ENCODE peak calls at places on chromosomes 7 and 10, in nine cellular contexts. A is H7; C is OCI-M1; R is NCI-H2081 treated with DMSO at 0.1 percent for 48 hours; E is foreskin fibroblast; J is NCI-H1092; N is hepatocyte; Z is stimulated activated CD8-positive, alpha-beta memory T cell treated with anti-CD3 and anti-CD28 coated beads, Interleukin-7, amount 100 ng/mL, for 1 hour; H is GM04504. T is an unnamed sample.

GRCh38 chr10:2222631-2223030 is 485.3 kb upstream of the ADARB2 start:
- DNase-seq in A (no peak), J (no peak), C (no peak), R (no peak), E (no peak), Z (no peak), N (no peak), H (no peak), T (no peak)

GRCh38 chr7:108083980-108084379 is 46.2 kb downstream of the LAMB4 start:
- DNase-seq in H (no peak), N (no peak), Z (no peak), R (no peak), E (peak; percentile 63), C (no peak), A (no peak), J (no peak), T (no peak)

GRCh38 chr7:129958643-129959479 is 6.1 kb upstream of the UBE2H start:
- DNase-seq in A (no peak), C (peak; percentile 95), R (no peak), J (no peak), E (peak; percentile 79), H (no peak), Z (no peak), N (peak; percentile 90), T (no peak)

GRCh38 chr10:132446661-132447445 is 49.9 kb downstream of the PWWP2B start:
- DNase-seq in E (peak; percentile 36), J (peak; percentile 19), C (peak; percentile 94), R (no peak), Z (peak; percentile 38), H (no peak), N (peak; percentile 87), A (no peak), T (no peak)

GRCh38 chr7:155119801-155120382 is 49.8 kb downstream of the HTR5A start:
- DNase-seq in C (no peak), A (no peak), Z (no peak), J (no peak), H (no peak), R (no peak), N (no peak), E (peak; percentile 3), T (no peak)

GRCh38 chr7:73892003-73892975 is 31.3 kb downstream of the TMEM270 start:
- DNase-seq in E (peak; percentile 82), C (peak; percentile 75), Z (no peak), A (no peak), R (no peak), N (peak; percentile 23), H (peak; percentile 52), J (peak; percentile 17), T (no peak)

GRCh38 chr10:96025566-96025965 is 17.8 kb upstream of the CCNJ start:
- DNase-seq in J (no peak), A (no peak), H (no peak), R (no peak), N (peak; percentile 37), C (peak; percentile 69), E (peak; percentile 19), Z (no peak), T (no peak)

GRCh38 chr7:121294448-121294992 is 34.3 kb upstream of the WNT16 start:
- DNase-seq in A (no peak), E (no peak), H (no peak), J (no peak), C (no peak), Z (no peak), R (no peak), N (no peak), T (no peak)

GRCh38 chr7:78709658-78710057 is 743.8 kb downstream of the MAGI2 start:
- DNase-seq in R (no peak), Z (no peak), N (no peak), H (no peak), J (no peak), C (no peak), E (no peak), A (no peak), T (no peak)

GRCh38 chr7:153381275-153382119 is 621.9 kb downstream of the ACTR3B start:
- DNase-seq in N (peak; percentile 46), H (no peak), A (peak; percentile 68), E (no peak), J (peak; percentile 58), C (peak; percentile 32), R (no peak), Z (no peak), T (peak; percentile 5)

GRCh38 chr10:3066317-3066931 is 924 bp upstream of the PFKP start:
- DNase-seq in J (no peak), C (no peak), R (no peak), N (no peak), E (no peak), Z (no peak), A (peak; percentile 81), H (no peak), T (no peak)

GRCh38 chr10:19204239-19204917 is 155.8 kb downstream of the MALRD1 start:
- DNase-seq in R (no peak), A (no peak), Z (no peak), N (no peak), E (no peak), C (peak; percentile 43), H (no peak), J (no peak), T (no peak)

GRCh38 chr10:80542053-80542452 is 4.4 kb downstream of the SH2D4B start:
- DNase-seq in E (no peak), H (peak; percentile 5), A (no peak), C (no peak), J (no peak), N (no peak), R (no peak), Z (no peak), T (no peak)

GRCh38 chr7:93739422-93739821 is 151.1 kb downstream of the TFPI2 start:
- DNase-seq in J (no peak), N (no peak), E (no peak), A (no peak), Z (no peak), R (no peak), C (peak; percentile 69), H (no peak), T (no peak)

GRCh38 chr10:93421426-93421825 is 60.7 kb downstream of the MYOF start:
- DNase-seq in A (peak; percentile 37), H (no peak), E (no peak), C (no peak), N (no peak), R (no peak), Z (no peak), J (no peak), T (no peak)

GRCh38 chr10:73956476-73957338 is 41.2 kb upstream of the VCL start:
- DNase-seq in C (peak; percentile 97), E (peak; percentile 65), A (no peak), H (no peak), N (no peak), J (no peak), Z (no peak), R (no peak), T (no peak)

GRCh38 chr7:71384094-71384493 is 252.2 kb downstream of the GALNT17 start:
- DNase-seq in J (no peak), Z (no peak), R (no peak), N (no peak), C (no peak), E (no peak), A (no peak), H (no peak), T (no peak)

GRCh38 chr10:116826803-116827202 is 22.5 kb upstream of the ENO4 start:
- DNase-seq in H (no peak), J (no peak), Z (no peak), R (no peak), N (no peak), E (peak; percentile 11), A (no peak), C (no peak), T (no peak)

GRCh38 chr10:86693289-86693688 is 25.0 kb downstream of the LDB3 start:
- DNase-seq in C (no peak), N (no peak), A (no peak), H (no peak), Z (no peak), R (no peak), E (no peak), J (no peak), T (no peak)

GRCh38 chr7:65235586-65235985 is 138.1 kb upstream of the ZNF92 start:
- DNase-seq in H (no peak), Z (no peak), C (no peak), J (no peak), N (no peak), R (no peak), E (no peak), A (no peak), T (no peak)

GRCh38 chr7:143487566-143487965 is 9.9 kb downstream of the TAS2R41 start:
- DNase-seq in R (no peak), N (peak; percentile 51), A (no peak), J (peak; percentile 22), Z (no peak), C (peak; percentile 65), H (no peak), E (peak; percentile 86), T (no peak)

GRCh38 chr7:124152859-124153692 is 120.2 kb upstream of the TMEM229A start:
- DNase-seq in A (peak; percentile 15), J (no peak), Z (no peak), R (no peak), E (peak; percentile 53), H (peak; percentile 12), N (peak; percentile 54), C (peak; percentile 58), T (no peak)

GRCh38 chr10:60148266-60148840 is 241.3 kb downstream of the ANK3 start:
- DNase-seq in R (no peak), A (no peak), J (no peak), Z (no peak), N (peak; percentile 78), H (peak; percentile 47), C (peak; percentile 26), E (peak; percentile 91), T (no peak)

GRCh38 chr10:97422921-97423420 is 3.0 kb upstream of the PGAM1 start:
- DNase-seq in H (no peak), A (no peak), C (no peak), R (no peak), E (peak; percentile 91), N (no peak), Z (no peak), J (no peak), T (no peak)

GRCh38 chr7:95577137-95577536 is 19.2 kb downstream of the PDK4 start:
- DNase-seq in J (no peak), E (no peak), H (no peak), C (no peak), R (no peak), Z (no peak), N (no peak), A (peak; percentile 32), T (no peak)

GRCh38 chr10:72889391-72889831 is 4.1 kb upstream of the OIT3 start:
- DNase-seq in A (no peak), R (peak; percentile 61), E (no peak), Z (no peak), H (no peak), N (no peak), J (no peak), C (no peak), T (no peak)

GRCh38 chr10:86671985-86672710 is 3.8 kb downstream of the LDB3 start:
- DNase-seq in R (no peak), N (peak; percentile 60), C (no peak), Z (no peak), A (peak; percentile 80), E (peak; percentile 54), J (no peak), H (no peak), T (no peak)

GRCh38 chr10:45418859-45419672 is 45.0 kb downstream of the ALOX5 start:
- DNase-seq in C (peak; percentile 17), Z (peak; percentile 38), N (peak; percentile 76), J (no peak), H (peak; percentile 3), E (peak; percentile 59), A (peak; percentile 95), R (no peak), T (peak; percentile 64)

GRCh38 chr7:98267305-98267704 is 14.2 kb upstream of the BRI3 start:
- DNase-seq in H (no peak), J (no peak), A (no peak), R (no peak), C (no peak), E (no peak), Z (no peak), N (no peak), T (no peak)

GRCh38 chr10:73263948-73264347 is 11.5 kb upstream of the MRPS16 start:
- DNase-seq in Z (no peak), H (no peak), A (no peak), N (peak; percentile 11), E (peak; percentile 62), C (peak; percentile 73), J (no peak), R (no peak), T (no peak)

GRCh38 chr10:99888623-99889022 is 106.2 kb downstream of the ABCC2 start:
- DNase-seq in R (no peak), J (no peak), H (peak; percentile 40), E (peak; percentile 85), A (no peak), N (no peak), Z (no peak), C (no peak), T (no peak)